ENCODE peak calls at places on chromosomes 12 and 14, in five cellular contexts. F, L, W, N and D are unnamed samples.

GRCh38 chr12:17028348-17028747 is 422.4 kb upstream of the LMO3 start:
- DNase-seq in F (no peak), W (no peak), L (no peak), N (no peak), D (no peak)

GRCh38 chr14:22900088-22900799 is 17.2 kb downstream of the REM2 start:
- DNase-seq in W (peak), N (no peak), L (no peak), F (peak), D (peak)

GRCh38 chr12:13024151-13024946 is 19.8 kb upstream of the FAM234B start:
- DNase-seq in N (no peak), W (no peak), L (no peak), F (no peak), D (no peak)

GRCh38 chr12:15982071-15982470 is 70.9 kb downstream of the DERA start:
- DNase-seq in N (no peak), F (no peak), L (no peak), W (no peak), D (no peak)

GRCh38 chr14:68626386-68626785 is 166.5 kb downstream of the ZFP36L1 start:
- DNase-seq in N (no peak), L (no peak), F (no peak), W (no peak), D (no peak)

GRCh38 chr12:106345739-106346138 is 11.8 kb upstream of the POLR3B start:
- DNase-seq in L (no peak), F (peak), W (no peak), N (no peak), D (peak)

GRCh38 chr12:12272869-12273268 is 6.0 kb upstream of the LRP6 start:
- DNase-seq in W (no peak), N (no peak), L (no peak), F (no peak), D (no peak)

GRCh38 chr12:88624911-88625310 is 44.6 kb upstream of the KITLG start:
- DNase-seq in W (no peak), F (no peak), N (no peak), L (no peak), D (no peak)

GRCh38 chr14:24317141-24317927 is 6.0 kb downstream of the LTB4R start:
- DNase-seq in W (no peak), F (no peak), N (no peak), L (no peak), D (peak)